ENCODE peak calls at places on chromosomes 7 and 10, in four cellular contexts. K is psoas muscle, O is uterus, A is thoracic aorta. M is an unnamed sample.

GRCh38 chr10:133357293-133358151 is at the start of gene FUOM:
- DNase-seq in O (peak), A (no peak), K (peak), M (no peak)

GRCh38 chr7:74401137-74401859 is 52.4 kb upstream of the GTF2IRD1 start:
- DNase-seq in O (peak), A (no peak), K (peak), M (no peak)

GRCh38 chr7:17147409-17147808 is 151.0 kb upstream of the AHR start:
- DNase-seq in K (no peak), A (no peak), O (no peak), M (no peak)

GRCh38 chr7:128318696-128319095 is 25.0 kb downstream of the RBM28 start:
- DNase-seq in A (no peak), K (no peak), O (no peak), M (no peak)

GRCh38 chr7:157468221-157469111 is 131.7 kb downstream of the DNAJB6 start:
- DNase-seq in K (no peak), A (no peak), O (no peak), M (no peak)

GRCh38 chr10:52232561-52233350 is 81.3 kb upstream of the DKK1 start:
- DNase-seq in K (no peak), O (no peak), A (no peak), M (no peak)

GRCh38 chr7:91468231-91468630 is 204.0 kb downstream of the FZD1 start:
- DNase-seq in K (no peak), O (no peak), A (no peak), M (no peak)

GRCh38 chr7:151275813-151276577 is 27.5 kb upstream of the SMARCD3 start:
- DNase-seq in O (peak), A (no peak), K (no peak), M (no peak)

GRCh38 chr7:138898255-138898654 is 82.9 kb downstream of the KIAA1549 start:
- DNase-seq in O (no peak), K (no peak), A (no peak), M (no peak)

GRCh38 chr7:143002106-143002505 is 24.8 kb downstream of the OR9A2 start:
- DNase-seq in O (no peak), A (no peak), K (no peak), M (no peak)

GRCh38 chr10:97500297-97500575 is 1.5 kb downstream of the UBTD1 start:
- DNase-seq in K (no peak), A (no peak), O (no peak), M (no peak)

GRCh38 chr7:145050415-145050814 is 214.6 kb upstream of the TPK1 start:
- DNase-seq in A (no peak), K (no peak), O (no peak), M (no peak)

GRCh38 chr10:12949248-12949647 is 52.3 kb downstream of the CCDC3 start:
- DNase-seq in A (no peak), O (no peak), K (no peak), M (no peak)

GRCh38 chr7:51045319-51046102 is 262.8 kb upstream of the GRB10 start:
- DNase-seq in O (no peak), A (no peak), K (no peak), M (no peak)

GRCh38 chr7:156145184-156145583 is 332.9 kb upstream of the SHH start:
- DNase-seq in K (no peak), O (no peak), A (no peak), M (no peak)

GRCh38 chr10:86708068-86708782 is 39.9 kb downstream of the LDB3 start:
- DNase-seq in A (no peak), K (no peak), O (no peak), M (peak)

GRCh38 chr10:86708783-86709778 is 40.8 kb downstream of the LDB3 start:
- DNase-seq in A (no peak), K (no peak), O (no peak), M (peak)

GRCh38 chr10:86711237-86711956 is 43.1 kb downstream of the LDB3 start:
- DNase-seq in K (peak), A (no peak), O (peak), M (no peak)

GRCh38 chr10:86710987-86711236 is 42.6 kb downstream of the LDB3 start:
- DNase-seq in O (no peak), K (no peak), A (no peak), M (no peak)

GRCh38 chr10:86709786-86710185 is 41.5 kb downstream of the LDB3 start:
- DNase-seq in A (no peak), K (no peak), O (no peak), M (no peak)
- H3K27ac ChIP-seq in A (peak), K (peak), O (no peak), M (no peak)

GRCh38 chr7:130113887-130114286 is 43.6 kb downstream of the KLHDC10 start:
- DNase-seq in K (no peak), A (no peak), O (no peak), M (no peak)

GRCh38 chr7:130114776-130115175 is 44.4 kb downstream of the KLHDC10 start:
- DNase-seq in O (no peak), K (no peak), A (no peak), M (no peak)

GRCh38 chr7:130114374-130114773 is 44.0 kb downstream of the KLHDC10 start:
- DNase-seq in K (no peak), A (no peak), O (no peak), M (no peak)

GRCh38 chr7:130112662-130113425 is 42.5 kb downstream of the KLHDC10 start:
- DNase-seq in A (no peak), O (no peak), K (no peak), M (no peak)

DNA sequence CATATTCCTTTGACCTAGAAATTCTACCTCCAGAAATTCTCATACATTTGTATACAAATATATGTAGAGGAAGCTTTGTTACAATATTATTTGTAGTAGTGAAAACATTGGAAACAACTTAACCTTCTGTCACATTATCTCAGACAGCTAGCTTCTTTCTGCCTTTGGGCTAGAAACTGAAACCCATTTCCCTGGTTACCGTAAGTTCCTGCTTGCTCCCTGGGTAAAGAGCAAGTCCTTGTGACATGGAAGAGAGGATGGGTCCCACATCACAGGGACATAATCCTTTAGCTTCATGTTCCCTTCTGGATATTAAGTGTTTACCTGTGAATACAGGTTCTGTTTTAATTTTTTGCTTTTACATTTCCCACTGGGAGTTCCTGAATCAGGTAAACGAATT is 41.7 kb downstream of the KLHDC10 start:
- DNase-seq in K (no peak), A (no peak), O (no peak), M (no peak)
- H3K27ac ChIP-seq in K (no peak), A (no peak), O (no peak), M (no peak)

DNA sequence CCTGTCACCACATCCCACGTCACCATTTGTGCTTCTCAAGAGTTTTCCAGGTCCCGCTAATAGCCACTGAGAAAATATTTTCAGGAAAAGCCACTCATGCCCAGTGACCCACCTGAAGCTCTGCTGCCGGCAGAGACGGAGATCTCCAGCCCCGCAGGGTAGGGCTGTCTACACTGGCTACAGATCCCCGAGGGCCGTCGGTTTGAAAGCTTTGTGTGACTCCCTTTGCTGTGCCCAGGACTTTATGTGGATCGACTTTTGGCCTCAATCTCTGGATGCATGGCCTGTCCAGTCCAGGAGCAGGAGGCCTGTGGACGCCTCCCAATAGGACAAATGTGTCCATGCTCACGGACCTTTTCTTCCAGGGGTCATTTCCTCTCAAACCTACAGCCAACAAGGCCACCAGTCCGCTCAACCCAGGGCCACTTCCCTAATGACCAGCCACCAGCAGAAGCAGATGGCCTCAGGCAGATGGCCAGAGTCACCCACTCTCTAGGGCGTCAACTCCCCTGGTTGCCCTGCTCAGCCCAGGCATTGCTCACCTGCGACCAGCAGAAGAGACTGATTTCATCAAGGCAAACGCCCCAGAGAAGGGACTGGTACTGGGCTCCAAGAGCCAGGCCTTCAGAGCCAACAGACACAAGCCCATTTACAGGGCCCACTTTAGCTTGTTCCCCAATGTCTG is 76.4 kb downstream of the OAT start:
- DNase-seq in K (no peak), O (no peak), A (no peak), M (no peak)
- H3K27ac ChIP-seq in K (no peak), O (no peak), A (no peak), M (peak)

GRCh38 chr10:71818674-71819260 is 32.3 kb downstream of the PSAP start:
- DNase-seq in K (no peak), O (no peak), A (no peak), M (no peak)
- H3K27ac ChIP-seq in K (peak), O (no peak), A (no peak), M (no peak)

DNA sequence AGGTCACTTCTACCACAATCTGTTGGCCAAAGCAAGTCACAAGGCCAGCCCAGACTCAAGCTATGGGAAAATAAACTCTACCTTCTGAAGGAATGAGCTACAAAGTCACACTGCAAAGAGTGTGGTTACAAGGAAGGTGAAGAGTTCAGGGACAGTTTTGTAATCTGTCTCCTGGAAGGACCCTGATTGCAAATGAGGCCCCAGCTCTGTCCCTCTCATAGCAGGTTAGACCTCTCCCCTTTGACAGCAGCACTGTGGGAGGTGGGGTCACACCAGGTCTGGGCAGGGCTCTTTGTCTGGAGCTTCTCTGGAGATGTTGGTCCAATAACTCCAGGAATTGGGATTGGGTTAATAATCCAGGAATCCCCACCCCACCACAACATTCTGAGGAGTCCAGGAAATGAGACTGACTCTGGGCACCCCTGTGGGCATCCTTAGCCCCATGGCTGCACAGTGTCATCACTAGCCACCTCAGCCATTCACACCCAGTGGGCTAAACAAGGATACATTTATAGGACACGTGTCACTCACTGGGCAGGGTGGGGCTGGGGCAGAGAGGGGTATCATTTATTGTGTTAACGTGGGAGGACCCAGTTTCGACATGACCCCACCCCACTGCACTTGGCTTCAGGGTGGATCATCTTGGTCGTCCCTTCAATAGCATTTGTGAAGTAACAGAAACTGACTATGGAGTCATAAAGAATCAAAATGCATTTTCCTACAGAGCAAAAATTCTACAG is 23.7 kb upstream of the C10orf105 start:
- DNase-seq in K (peak), A (no peak), O (no peak), M (no peak)
- H3K27ac ChIP-seq in K (no peak), A (no peak), O (no peak), M (no peak)

DNA sequence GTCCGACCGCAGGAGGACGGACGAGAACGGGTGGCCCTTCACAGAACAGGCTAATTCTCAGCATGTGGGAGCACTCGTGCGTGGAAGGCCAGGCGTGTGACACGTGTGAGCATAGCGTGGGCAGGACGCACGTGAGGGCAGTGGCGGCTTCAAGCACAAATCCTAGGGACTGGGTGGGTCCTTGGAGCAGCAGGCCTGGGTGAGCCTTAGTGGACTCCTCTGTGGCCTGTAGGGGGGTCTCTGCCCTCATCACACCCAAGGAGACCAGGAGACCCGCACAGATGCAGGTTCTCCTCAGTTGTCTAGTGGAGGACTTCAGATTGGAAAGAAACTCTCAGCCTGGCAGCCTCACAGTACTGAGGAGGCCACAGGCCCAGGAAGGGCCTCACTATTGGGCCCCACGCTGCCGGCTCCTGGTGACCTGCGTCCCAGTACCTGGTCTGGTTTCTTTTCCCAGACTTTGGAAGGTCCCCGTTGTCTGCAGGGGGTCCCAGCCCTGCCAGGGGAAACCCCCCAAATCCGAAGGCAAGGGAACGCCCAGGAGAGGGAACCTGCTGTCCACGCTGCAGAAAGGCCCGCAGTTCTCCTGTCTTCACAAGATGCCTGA is 49.1 kb upstream of the FAM20C start:
- DNase-seq in A (no peak), O (peak), K (peak), M (peak)
- H3K27ac ChIP-seq in A (peak), O (no peak), K (no peak), M (no peak)

M was measured in RWPE2.